ENCODE peak calls at places on chromosomes 12 and 14, in four cellular contexts. I is adrenal gland; Q is CD8-positive, alpha-beta memory T cell; E is A549. J is an unnamed sample.
A peak's percentile ranks its signal among the peaks of the same experiment; 100 is the strongest.

GRCh38 chr12:1773937-1774655 is 46.3 kb upstream of the LRTM2 start:
- DNase-seq in I (no peak), Q (no peak), E (no peak), J (no peak)

GRCh38 chr12:46553266-46553665 is 180.7 kb upstream of the SLC38A2 start:
- DNase-seq in I (no peak), Q (no peak), E (peak; percentile 52), J (no peak)

GRCh38 chr12:132604108-132605054 is 6.0 kb downstream of the LRCOL1 start:
- DNase-seq in I (peak; percentile 69), Q (no peak), E (no peak), J (peak; percentile 88)

GRCh38 chr12:68538722-68539614 is 71.7 kb upstream of the RAP1B start:
- DNase-seq in I (peak; percentile 70), Q (peak; percentile 32), E (no peak), J (peak; percentile 85)

GRCh38 chr12:114770323-114770722 is 86.3 kb upstream of the TBX3 start:
- DNase-seq in I (no peak), Q (no peak), E (no peak), J (no peak)

GRCh38 chr12:674272-674781 is 11.1 kb upstream of the NINJ2 start:
- DNase-seq in I (no peak), Q (peak; percentile 64), E (no peak), J (no peak)

GRCh38 chr12:115810166-115810565 is 467.3 kb downstream of the MED13L start:
- DNase-seq in I (no peak), Q (no peak), E (no peak), J (no peak)

GRCh38 chr14:75821828-75822521 is 159.8 kb downstream of the TGFB3 start:
- DNase-seq in I (no peak), Q (no peak), E (no peak), J (no peak)

GRCh38 chr12:49336645-49337584 is at the start of gene C1QL4:
- DNase-seq in I (peak; percentile 88), Q (peak; percentile 85), E (peak; percentile 84), J (peak; percentile 93)

GRCh38 chr14:37597538-37598084 is 2.2 kb downstream of the TTC6 start:
- DNase-seq in I (no peak), Q (no peak), E (no peak), J (no peak)

GRCh38 chr12:96889273-96889933 is 17.7 kb upstream of the NEDD1 start:
- DNase-seq in I (no peak), Q (no peak), E (peak; percentile 13), J (no peak)

GRCh38 chr14:90691627-90692026 is 124.6 kb downstream of the TTC7B start:
- DNase-seq in I (no peak), Q (no peak), E (no peak), J (no peak)

GRCh38 chr12:129994634-129995033 is 90.8 kb upstream of the TMEM132D start:
- DNase-seq in I (no peak), Q (no peak), E (no peak), J (no peak)

GRCh38 chr12:51915003-51915625 is 7.8 kb downstream of the ACVRL1 start:
- DNase-seq in I (no peak), Q (no peak), E (no peak), J (peak; percentile 64)

GRCh38 chr14:66802962-66803361 is 295.0 kb downstream of the GPHN start:
- DNase-seq in I (no peak), Q (no peak), E (no peak), J (no peak)

GRCh38 chr14:76872796-76873432 is 46.7 kb downstream of the LRRC74A start:
- DNase-seq in I (peak; percentile 84), Q (peak; percentile 49), E (peak; percentile 69), J (peak; percentile 36)

GRCh38 chr14:104458845-104459244 is 120.7 kb upstream of the C14orf180 start:
- DNase-seq in I (peak; percentile 31), Q (no peak), E (no peak), J (no peak)

GRCh38 chr12:92899388-92900001 is 29.6 kb downstream of the EEA1 start:
- DNase-seq in I (peak; percentile 97), Q (no peak), E (peak; percentile 82), J (peak; percentile 82)

GRCh38 chr14:61212546-61212945 is 68.6 kb downstream of the TMEM30B start:
- DNase-seq in I (no peak), Q (no peak), E (no peak), J (no peak)

GRCh38 chr12:45504606-45505005 is 224.9 kb upstream of the ARID2 start:
- DNase-seq in I (no peak), Q (no peak), E (no peak), J (no peak)

GRCh38 chr12:59055204-59055839 is 135.0 kb upstream of the LRIG3 start:
- DNase-seq in I (no peak), Q (no peak), E (peak; percentile 63), J (no peak)

GRCh38 chr14:55398679-55399078 is 13.0 kb downstream of the ATG14 start:
- DNase-seq in I (peak; percentile 77), Q (no peak), E (peak; percentile 21), J (no peak)

DNA sequence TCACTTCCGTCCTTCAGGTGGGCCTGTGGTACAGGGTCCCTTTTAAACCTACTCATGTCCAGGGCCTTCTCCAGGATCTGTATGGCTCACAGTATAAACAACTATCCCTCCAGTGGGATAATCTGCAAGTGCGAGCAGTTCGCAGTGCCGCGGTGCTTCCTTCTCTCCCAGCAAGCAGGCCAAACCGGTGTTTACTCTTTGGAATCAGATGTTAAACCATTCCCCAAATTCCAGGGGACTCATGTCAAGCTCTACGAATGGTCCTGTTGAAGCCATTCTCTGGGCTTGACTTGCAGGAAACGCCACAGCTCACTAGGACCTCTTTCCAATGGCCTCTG is 59.6 kb downstream of the OR11H12 start:
- DNase-seq in I (no peak), Q (no peak), E (no peak), J (no peak)
- H3K9me3 ChIP-seq in I (no peaks in the 10 kb centered on the region), Q (no peaks in the 10 kb centered on the region), E (no peaks in the 10 kb centered on the region), J (no peaks in the 10 kb centered on the region)

GRCh38 chr14:28765169-28765906 is 1.2 kb upstream of the FOXG1 start:
- DNase-seq in I (no peak), Q (no peak), E (no peak), J (no peak)

GRCh38 chr14:28766505-28767238 is at the start of gene FOXG1:
- DNase-seq in I (no peak), Q (no peak), E (no peak), J (no peak)

GRCh38 chr14:28767239-28767850 is 758 bp downstream of the FOXG1 start:
- DNase-seq in I (no peak), Q (no peak), E (no peak), J (no peak)

GRCh38 chr14:28763914-28764848 is 2.4 kb upstream of the FOXG1 start:
- DNase-seq in I (no peak), Q (no peak), E (no peak), J (no peak)

DNA sequence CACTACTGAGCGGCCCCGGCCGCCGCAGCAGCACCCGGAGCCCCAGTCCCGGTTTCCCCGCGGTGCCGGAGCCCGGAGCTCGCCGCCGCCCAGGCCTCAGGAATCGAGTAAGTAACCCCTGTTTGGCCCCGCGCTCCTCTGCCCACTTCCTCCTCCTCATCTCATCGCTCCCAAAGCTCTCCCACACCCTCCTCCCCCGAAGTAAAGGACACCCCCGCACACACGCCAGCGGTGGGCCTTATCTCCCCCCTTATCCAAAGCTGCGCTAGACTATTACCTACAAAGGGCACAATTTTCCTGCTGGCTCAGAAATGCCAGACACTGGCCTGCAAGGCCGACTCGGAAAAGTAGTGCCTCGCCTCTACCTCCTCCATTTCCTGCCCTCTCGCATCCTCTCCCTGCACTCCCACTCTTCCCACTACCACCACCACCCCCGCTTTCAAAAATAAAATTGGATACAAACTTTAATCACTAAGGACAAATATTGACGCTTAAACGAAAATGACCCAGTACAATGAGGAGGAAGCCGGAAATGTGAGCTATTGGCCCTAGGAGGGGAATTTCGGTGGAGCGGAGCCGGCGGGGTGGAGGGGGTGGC is 581 bp upstream of the FOXG1 start:
- DNase-seq in I (no peak), Q (no peak), E (no peak), J (peak; percentile 37)
- H3K4me3 ChIP-seq in I (no peak overlapping the region), Q (no peak overlapping the region), E (peak overlapping the region; percentile 40), J (peak overlapping the region; percentile 85)

GRCh38 chr14:79376557-79376956 is 834.7 kb downstream of the DIO2 start:
- DNase-seq in I (no peak), Q (no peak), E (no peak), J (no peak)

GRCh38 chr14:79383031-79383430 is 828.3 kb downstream of the DIO2 start:
- DNase-seq in I (no peak), Q (no peak), E (no peak), J (no peak)

GRCh38 chr14:79375336-79375735 is 836.0 kb downstream of the DIO2 start:
- DNase-seq in I (no peak), Q (no peak), E (no peak), J (no peak)

GRCh38 chr14:79378020-79378419 is 833.3 kb downstream of the DIO2 start:
- DNase-seq in I (no peak), Q (no peak), E (no peak), J (no peak)

GRCh38 chr14:79379266-79379665 is 832.0 kb downstream of the DIO2 start:
- DNase-seq in I (no peak), Q (no peak), E (no peak), J (no peak)
- H3K4me1 ChIP-seq in I (no peaks in the 10 kb centered on the region), Q (no peaks in the 10 kb centered on the region), E (no peaks in the 10 kb centered on the region), J (no peaks in the 10 kb centered on the region)

GRCh38 chr14:27668531-27668930 is 1070.7 kb upstream of the NOVA1 start:
- DNase-seq in I (no peak), Q (no peak), E (no peak), J (no peak)
- H3K9me3 ChIP-seq in I (no peaks in the 10 kb centered on the region), Q (no peaks in the 10 kb centered on the region), E (no peaks in the 10 kb centered on the region), J (no peaks in the 10 kb centered on the region)

DNA sequence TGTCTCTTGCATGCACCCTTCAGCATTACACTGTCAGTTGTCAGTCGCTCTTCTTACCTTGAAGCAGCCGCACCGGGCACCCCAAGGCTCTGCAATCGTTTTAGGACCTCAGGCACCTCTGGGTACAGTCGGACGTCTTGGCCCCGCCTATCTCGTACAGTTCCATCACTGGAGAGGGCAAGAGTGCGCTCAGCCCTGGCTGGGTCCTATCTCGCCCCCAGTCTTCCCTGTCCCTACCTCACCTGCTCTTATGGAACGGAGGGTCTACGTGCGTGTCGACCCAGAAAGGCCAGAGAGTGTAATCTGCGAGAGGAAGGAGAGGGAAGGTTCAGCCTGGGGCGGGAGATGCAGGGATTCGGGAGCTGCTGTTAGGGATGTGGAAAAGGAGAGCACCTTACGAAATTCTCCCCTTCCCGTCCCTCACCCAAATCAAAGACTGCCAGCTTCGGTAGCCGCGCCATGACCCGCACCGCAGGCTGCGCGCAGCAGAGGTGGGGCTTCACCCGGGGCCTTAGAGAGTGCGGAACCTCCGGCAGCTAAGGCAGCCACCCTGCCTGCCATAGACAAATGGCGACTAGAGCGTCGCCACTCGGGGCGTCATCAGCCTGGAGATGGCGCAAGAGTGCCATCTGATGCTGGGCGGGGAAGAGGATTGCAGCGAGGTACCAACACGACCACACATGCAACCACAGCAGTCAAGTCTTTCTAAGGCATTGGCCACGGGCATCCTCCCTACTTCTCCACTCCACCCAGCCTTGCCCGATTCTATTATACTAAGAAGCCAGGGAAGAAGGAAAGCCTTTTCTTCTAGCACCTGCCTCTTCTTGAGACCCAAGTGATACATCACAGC is at the start of gene MDP1:
- DNase-seq in I (peak; percentile 94), Q (peak; percentile 76), E (peak; percentile 95), J (peak; percentile 87)
- H3K4me3 ChIP-seq in I (peak within 1 kb of the TSS; percentile 43), Q (peak within 1 kb of the TSS; percentile 94), E (peak within 1 kb of the TSS; percentile 63), J (peak within 1 kb of the TSS; percentile 86)